ENCODE peak calls at places on chromosomes 6 and 20, in six cellular contexts. One of them, this sample, is unnamed.

GRCh38 chr6:168083142-168083885 is 4.3 kb upstream of the FRMD1 start:
- DNase-seq in GM23338: no peak
- DNase-seq in HCT116: no peak
- DNase-seq in HepG2: no peak
- DNase-seq in GM12878: no peak
- DNase-seq in SK-N-SH: no peak
- DNase-seq in this sample: no peak

GRCh38 chr6:37979392-37980221 is 160.1 kb downstream of the ZFAND3 start:
- DNase-seq in SK-N-SH: no peak
- DNase-seq in HepG2: no peak
- DNase-seq in HCT116: no peak
- DNase-seq in GM12878: no peak
- DNase-seq in GM23338: no peak
- DNase-seq in this sample: no peak

GRCh38 chr6:124963416-124964083 is 1.3 kb downstream of the RNF217 start:
- DNase-seq in SK-N-SH: no peak
- DNase-seq in GM23338: peak
- DNase-seq in HepG2: no peak
- DNase-seq in GM12878: no peak
- DNase-seq in HCT116: no peak
- DNase-seq in this sample: no peak

GRCh38 chr6:107769053-107769658 is 55.0 kb downstream of the SCML4 start:
- DNase-seq in GM12878: no peak
- DNase-seq in GM23338: peak
- DNase-seq in SK-N-SH: no peak
- DNase-seq in HCT116: no peak
- DNase-seq in HepG2: peak
- DNase-seq in this sample: no peak

GRCh38 chr20:58989196-58989595 is 8.1 kb downstream of the NELFCD start:
- DNase-seq in HCT116: no peak
- DNase-seq in GM12878: no peak
- DNase-seq in SK-N-SH: no peak
- DNase-seq in GM23338: no peak
- DNase-seq in HepG2: no peak
- DNase-seq in this sample: no peak

GRCh38 chr6:39003488-39003887 is 45.1 kb upstream of the GLP1R start:
- DNase-seq in GM23338: no peak
- DNase-seq in HCT116: no peak
- DNase-seq in SK-N-SH: no peak
- DNase-seq in GM12878: no peak
- DNase-seq in HepG2: no peak
- DNase-seq in this sample: no peak

GRCh38 chr6:7671076-7671475 is 54.8 kb upstream of the BMP6 start:
- DNase-seq in HepG2: no peak
- DNase-seq in HCT116: no peak
- DNase-seq in SK-N-SH: no peak
- DNase-seq in GM23338: no peak
- DNase-seq in GM12878: no peak
- DNase-seq in this sample: no peak

GRCh38 chr6:137488736-137489409 is 5.3 kb downstream of the OLIG3 start:
- DNase-seq in GM23338: peak
- DNase-seq in SK-N-SH: peak
- DNase-seq in GM12878: no peak
- DNase-seq in HCT116: no peak
- DNase-seq in HepG2: no peak
- DNase-seq in this sample: no peak

GRCh38 chr20:10467985-10468845 is 33.1 kb downstream of the SLX4IP start:
- DNase-seq in SK-N-SH: no peak
- DNase-seq in GM12878: no peak
- DNase-seq in GM23338: no peak
- DNase-seq in HCT116: no peak
- DNase-seq in HepG2: no peak
- DNase-seq in this sample: no peak

GRCh38 chr20:63314015-63314471 is 21.1 kb downstream of the COL20A1 start:
- DNase-seq in HCT116: no peak
- DNase-seq in GM12878: no peak
- DNase-seq in HepG2: no peak
- DNase-seq in SK-N-SH: no peak
- DNase-seq in GM23338: no peak
- DNase-seq in this sample: no peak

GRCh38 chr6:156918647-156919046 is 141.5 kb downstream of the ARID1B start:
- DNase-seq in GM23338: no peak
- DNase-seq in SK-N-SH: no peak
- DNase-seq in GM12878: no peak
- DNase-seq in HepG2: no peak
- DNase-seq in HCT116: no peak
- DNase-seq in this sample: no peak

GRCh38 chr20:13492001-13492480 is 146.7 kb downstream of the TASP1 start:
- DNase-seq in HCT116: no peak
- DNase-seq in SK-N-SH: no peak
- DNase-seq in HepG2: no peak
- DNase-seq in GM23338: peak
- DNase-seq in GM12878: no peak
- DNase-seq in this sample: no peak

GRCh38 chr6:33314943-33315752 is 1.3 kb upstream of the TAPBP start:
- DNase-seq in GM23338: peak
- DNase-seq in HCT116: no peak
- DNase-seq in GM12878: no peak
- DNase-seq in HepG2: no peak
- DNase-seq in SK-N-SH: peak
- DNase-seq in this sample: no peak

GRCh38 chr6:6474170-6474920 is 114.2 kb upstream of the LY86 start:
- DNase-seq in HCT116: no peak
- DNase-seq in SK-N-SH: no peak
- DNase-seq in GM12878: no peak
- DNase-seq in GM23338: peak
- DNase-seq in HepG2: no peak
- DNase-seq in this sample: no peak

GRCh38 chr6:37074053-37074827 is 68.8 kb downstream of the FGD2 start:
- DNase-seq in HepG2: no peak
- DNase-seq in GM12878: no peak
- DNase-seq in HCT116: no peak
- DNase-seq in GM23338: no peak
- DNase-seq in SK-N-SH: no peak
- DNase-seq in this sample: no peak

GRCh38 chr6:43763812-43764522 is 6.0 kb upstream of the VEGFA start:
- DNase-seq in GM23338: no peak
- DNase-seq in SK-N-SH: no peak
- DNase-seq in HepG2: no peak
- DNase-seq in HCT116: no peak
- DNase-seq in GM12878: no peak
- DNase-seq in this sample: no peak

GRCh38 chr20:40359127-40359892 is 329.7 kb downstream of the MAFB start:
- DNase-seq in GM12878: no peak
- DNase-seq in GM23338: no peak
- DNase-seq in SK-N-SH: no peak
- DNase-seq in HCT116: no peak
- DNase-seq in HepG2: no peak
- DNase-seq in this sample: no peak

GRCh38 chr6:107645740-107646139 is 155.8 kb downstream of the SOBP start:
- DNase-seq in HCT116: no peak
- DNase-seq in GM23338: no peak
- DNase-seq in GM12878: no peak
- DNase-seq in HepG2: no peak
- DNase-seq in SK-N-SH: no peak
- DNase-seq in this sample: no peak

GRCh38 chr6:95185874-95186273 is 391.5 kb upstream of the MANEA start:
- DNase-seq in SK-N-SH: no peak
- DNase-seq in HepG2: no peak
- DNase-seq in HCT116: no peak
- DNase-seq in GM12878: no peak
- DNase-seq in GM23338: no peak
- DNase-seq in this sample: no peak

GRCh38 chr20:13008761-13009681 is at the start of gene SPTLC3:
- DNase-seq in GM23338: peak
- DNase-seq in GM12878: no peak
- DNase-seq in SK-N-SH: no peak
- DNase-seq in HCT116: no peak
- DNase-seq in HepG2: peak
- DNase-seq in this sample: no peak

GRCh38 chr6:4607026-4607704 is 169.0 kb upstream of the CDYL start:
- DNase-seq in HepG2: no peak
- DNase-seq in GM23338: no peak
- DNase-seq in HCT116: peak
- DNase-seq in SK-N-SH: no peak
- DNase-seq in GM12878: no peak
- DNase-seq in this sample: no peak

GRCh38 chr6:163745566-163746400 is 331.3 kb downstream of the QKI start:
- DNase-seq in GM12878: no peak
- DNase-seq in HCT116: no peak
- DNase-seq in HepG2: peak
- DNase-seq in GM23338: no peak
- DNase-seq in SK-N-SH: no peak
- DNase-seq in this sample: peak

GRCh38 chr6:3209114-3210023 is 18.1 kb downstream of the TUBB2B start:
- DNase-seq in GM12878: peak
- DNase-seq in HepG2: peak
- DNase-seq in GM23338: peak
- DNase-seq in HCT116: peak
- DNase-seq in SK-N-SH: peak
- DNase-seq in this sample: peak
- TF ChIP-seq REST in GM12878: no peak
- TF ChIP-seq REST in HepG2: no peak
- TF ChIP-seq REST in GM23338: no peak
- TF ChIP-seq REST in HCT116: no peak
- TF ChIP-seq REST in SK-N-SH: peak
- TF ChIP-seq REST in this sample: no peak

GRCh38 chr6:14187408-14187807 is 69.8 kb downstream of the CD83 start:
- DNase-seq in GM23338: no peak
- DNase-seq in HepG2: no peak
- DNase-seq in HCT116: no peak
- DNase-seq in GM12878: no peak
- DNase-seq in SK-N-SH: no peak
- DNase-seq in this sample: no peak

GRCh38 chr6:14190596-14191224 is 73.1 kb downstream of the CD83 start:
- DNase-seq in GM12878: no peak
- DNase-seq in HCT116: no peak
- DNase-seq in SK-N-SH: no peak
- DNase-seq in GM23338: no peak
- DNase-seq in HepG2: no peak
- DNase-seq in this sample: no peak

GRCh38 chr6:14192186-14192788 is 74.7 kb downstream of the CD83 start:
- DNase-seq in GM12878: no peak
- DNase-seq in HCT116: no peak
- DNase-seq in GM23338: no peak
- DNase-seq in SK-N-SH: no peak
- DNase-seq in HepG2: no peak
- DNase-seq in this sample: no peak

GRCh38 chr6:14193524-14193923 is 76.0 kb downstream of the CD83 start:
- DNase-seq in SK-N-SH: no peak
- DNase-seq in GM12878: no peak
- DNase-seq in HCT116: no peak
- DNase-seq in GM23338: peak
- DNase-seq in HepG2: no peak
- DNase-seq in this sample: no peak

GRCh38 chr6:14189122-14189521 is 71.5 kb downstream of the CD83 start:
- DNase-seq in HepG2: no peak
- DNase-seq in SK-N-SH: no peak
- DNase-seq in HCT116: no peak
- DNase-seq in GM12878: no peak
- DNase-seq in GM23338: no peak
- DNase-seq in this sample: no peak
- TF ChIP-seq POLR2AphosphoS5 in HepG2: no peak
- TF ChIP-seq POLR2AphosphoS5 in SK-N-SH: no peak
- TF ChIP-seq POLR2AphosphoS5 in HCT116: no peak
- TF ChIP-seq POLR2AphosphoS5 in GM12878: no peak
- TF ChIP-seq POLR2AphosphoS5 in GM23338: no peak
- TF ChIP-seq POLR2AphosphoS5 in this sample: no peak

GRCh38 chr20:57448764-57449354 is 57.7 kb downstream of the RBM38 start:
- DNase-seq in HCT116: no peak
- DNase-seq in SK-N-SH: no peak
- DNase-seq in HepG2: no peak
- DNase-seq in GM12878: no peak
- DNase-seq in GM23338: no peak
- DNase-seq in this sample: no peak

GRCh38 chr20:57451356-57451755 is 60.2 kb downstream of the RBM38 start:
- DNase-seq in HepG2: no peak
- DNase-seq in GM23338: no peak
- DNase-seq in GM12878: no peak
- DNase-seq in SK-N-SH: no peak
- DNase-seq in HCT116: no peak
- DNase-seq in this sample: no peak

GRCh38 chr20:57450931-57451330 is 59.7 kb downstream of the RBM38 start:
- DNase-seq in GM12878: no peak
- DNase-seq in GM23338: no peak
- DNase-seq in HCT116: no peak
- DNase-seq in HepG2: no peak
- DNase-seq in SK-N-SH: peak
- DNase-seq in this sample: no peak

GRCh38 chr20:57449398-57450354 is 58.5 kb downstream of the RBM38 start:
- DNase-seq in SK-N-SH: no peak
- DNase-seq in HepG2: no peak
- DNase-seq in HCT116: no peak
- DNase-seq in GM12878: no peak
- DNase-seq in GM23338: no peak
- DNase-seq in this sample: no peak

DNA sequence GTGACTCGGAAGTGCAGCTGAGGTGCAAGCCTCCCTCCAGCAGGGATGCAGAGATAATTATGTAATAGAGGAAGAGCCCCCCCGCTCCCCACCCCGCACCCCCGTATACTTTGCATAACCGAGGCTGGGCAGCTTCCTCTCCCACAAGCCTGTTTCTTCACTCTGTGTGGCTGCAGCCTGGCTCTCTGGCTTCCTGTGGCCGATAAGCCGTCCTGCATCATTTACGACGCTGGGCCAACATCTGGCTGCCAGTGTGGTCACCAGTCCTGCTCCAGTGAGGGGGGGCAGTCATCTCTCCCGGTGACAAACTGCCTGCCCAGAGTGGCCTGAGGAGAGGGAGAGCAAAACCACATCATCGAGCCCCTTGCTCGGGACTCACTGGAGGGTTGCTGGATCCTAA is 59.2 kb downstream of the RBM38 start:
- DNase-seq in GM12878: peak
- DNase-seq in GM23338: no peak
- DNase-seq in HCT116: no peak
- DNase-seq in HepG2: no peak
- DNase-seq in SK-N-SH: peak
- DNase-seq in this sample: no peak
- TF ChIP-seq REST in GM12878: no peak
- TF ChIP-seq REST in GM23338: no peak
- TF ChIP-seq REST in HCT116: no peak
- TF ChIP-seq REST in HepG2: no peak
- TF ChIP-seq REST in SK-N-SH: no peak
- TF ChIP-seq REST in this sample: no peak

DNA sequence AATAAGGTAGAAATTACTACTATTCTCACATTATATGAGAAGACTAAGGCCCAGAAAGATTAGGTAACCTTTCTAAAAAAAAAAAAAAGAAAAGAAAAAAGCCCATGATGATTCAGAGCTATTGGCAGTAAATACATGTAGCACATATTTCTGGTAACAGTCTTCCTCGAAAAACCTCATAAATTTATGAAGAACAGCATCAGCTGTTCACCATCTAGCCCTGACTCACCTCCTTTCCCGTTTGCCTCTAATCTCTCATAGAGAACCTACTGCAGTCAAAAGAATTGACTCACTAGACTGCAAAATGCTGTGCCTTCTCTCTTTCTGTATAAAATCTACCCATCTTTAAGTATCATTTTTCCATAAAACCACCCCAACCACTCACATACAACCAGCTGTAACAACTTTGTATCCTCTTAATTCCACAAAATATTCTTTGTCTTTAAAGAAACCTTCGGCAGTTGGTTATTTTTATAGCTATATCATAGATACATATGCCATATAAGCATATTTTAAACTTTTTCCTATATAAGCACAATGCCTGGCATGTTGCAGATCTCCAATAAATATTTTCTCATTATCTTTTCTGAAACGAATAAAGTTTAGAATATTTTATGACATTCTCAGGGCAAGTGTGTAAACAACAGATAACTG is 152.7 kb upstream of the ENPP5 start:
- DNase-seq in GM12878: no peak
- DNase-seq in GM23338: no peak
- DNase-seq in HepG2: no peak
- DNase-seq in HCT116: no peak
- DNase-seq in SK-N-SH: no peak
- DNase-seq in this sample: no peak
- TF ChIP-seq POLR2AphosphoS5 in GM12878: no peak
- TF ChIP-seq POLR2AphosphoS5 in GM23338: no peak
- TF ChIP-seq POLR2AphosphoS5 in HepG2: no peak
- TF ChIP-seq POLR2AphosphoS5 in HCT116: no peak
- TF ChIP-seq POLR2AphosphoS5 in SK-N-SH: no peak
- TF ChIP-seq POLR2AphosphoS5 in this sample: no peak

This sample was measured in Panc1.